ENCODE peak calls at places on chromosomes 13 and 19, in four cellular contexts. K, D, E and R are unnamed samples.

GRCh38 chr13:45242070-45242469 is 41.2 kb upstream of the KCTD4 start:
- DNase-seq in K (no peak), E (no peak), D (no peak), R (no peak)

GRCh38 chr19:34319785-34320184 is 45.2 kb upstream of the GPI start:
- DNase-seq in E (no peak), K (no peak), D (peak), R (no peak)

GRCh38 chr19:52453324-52454094 is at the start of gene ZNF578:
- DNase-seq in K (peak), E (peak), D (peak), R (peak)

GRCh38 chr13:96984061-96984508 is 10.2 kb downstream of the OXGR1 start:
- DNase-seq in E (no peak), K (no peak), D (peak), R (peak)

GRCh38 chr13:76630629-76631028 is 255.6 kb downstream of the KCTD12 start:
- DNase-seq in E (no peak), D (no peak), K (no peak), R (no peak)

GRCh38 chr19:13629687-13630357 is 123.5 kb upstream of the CACNA1A start:
- DNase-seq in D (no peak), E (no peak), K (no peak), R (no peak)

GRCh38 chr19:29845576-29846176 is 33.9 kb downstream of the CCNE1 start:
- DNase-seq in K (no peak), E (no peak), D (peak), R (no peak)

GRCh38 chr19:42657551-42657950 is 62.8 kb upstream of the CEACAM8 start:
- DNase-seq in D (no peak), E (no peak), K (no peak), R (no peak)

GRCh38 chr13:43981091-43981490 is 101.4 kb downstream of the LACC1 start:
- DNase-seq in D (no peak), K (no peak), E (no peak), R (no peak)

GRCh38 chr13:113904411-113904810 is 40.5 kb upstream of the GAS6 start:
- DNase-seq in K (peak), D (peak), E (no peak), R (peak)

GRCh38 chr13:24074687-24075086 is 85.8 kb upstream of the SPATA13 start:
- DNase-seq in D (no peak), K (no peak), E (no peak), R (peak)

GRCh38 chr13:24076636-24077035 is 83.9 kb upstream of the SPATA13 start:
- DNase-seq in D (no peak), K (no peak), E (no peak), R (no peak)

GRCh38 chr13:24073657-24074056 is 86.9 kb upstream of the SPATA13 start:
- DNase-seq in D (no peak), E (no peak), K (no peak), R (no peak)

GRCh38 chr13:24076124-24076523 is 84.4 kb upstream of the SPATA13 start:
- DNase-seq in D (no peak), E (no peak), K (no peak), R (peak)

DNA sequence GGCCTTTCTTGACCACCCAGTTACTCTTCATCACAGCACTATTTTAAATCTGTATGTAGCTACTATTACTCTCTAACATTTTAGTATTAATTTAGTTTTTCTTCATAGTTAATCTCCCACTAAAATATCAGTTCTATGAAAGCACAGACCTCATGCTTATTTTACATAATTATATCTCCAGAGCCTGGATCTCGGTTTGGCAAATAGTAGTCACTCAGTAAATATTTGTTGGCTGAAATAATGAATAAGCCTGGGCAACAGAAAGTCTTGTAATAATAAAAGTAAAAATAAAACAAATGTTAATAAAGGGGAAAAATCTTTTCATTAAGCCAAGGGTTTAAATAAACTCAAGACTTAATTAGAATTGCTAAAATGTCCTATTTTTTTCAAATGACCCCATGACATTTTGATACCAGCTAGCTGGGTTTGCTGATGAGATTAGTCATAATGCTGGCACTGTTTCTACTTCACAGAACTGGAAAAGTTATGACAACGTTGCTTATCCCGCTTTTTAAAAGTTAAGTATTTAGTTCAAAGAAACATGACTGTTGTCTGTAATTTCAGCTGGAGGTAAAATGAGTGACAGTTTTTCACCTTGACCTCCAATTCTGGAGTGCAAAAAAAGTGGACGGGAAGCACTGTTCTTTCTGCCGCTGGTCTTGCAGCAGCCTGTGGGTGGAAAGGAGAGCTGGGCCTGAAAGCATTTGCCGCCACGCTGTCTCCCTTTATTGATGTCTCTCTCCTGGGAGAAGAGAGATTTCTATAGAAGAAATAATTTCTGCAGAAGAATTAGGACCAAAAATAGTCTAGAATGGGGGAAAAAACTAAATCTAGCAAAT is 85.2 kb upstream of the SPATA13 start:
- DNase-seq in D (no peak), K (no peak), E (no peak), R (no peak)
- TF ChIP-seq POLR2AphosphoS5 in D (no peak), K (no peak), E (no peak), R (no peak)

DNA sequence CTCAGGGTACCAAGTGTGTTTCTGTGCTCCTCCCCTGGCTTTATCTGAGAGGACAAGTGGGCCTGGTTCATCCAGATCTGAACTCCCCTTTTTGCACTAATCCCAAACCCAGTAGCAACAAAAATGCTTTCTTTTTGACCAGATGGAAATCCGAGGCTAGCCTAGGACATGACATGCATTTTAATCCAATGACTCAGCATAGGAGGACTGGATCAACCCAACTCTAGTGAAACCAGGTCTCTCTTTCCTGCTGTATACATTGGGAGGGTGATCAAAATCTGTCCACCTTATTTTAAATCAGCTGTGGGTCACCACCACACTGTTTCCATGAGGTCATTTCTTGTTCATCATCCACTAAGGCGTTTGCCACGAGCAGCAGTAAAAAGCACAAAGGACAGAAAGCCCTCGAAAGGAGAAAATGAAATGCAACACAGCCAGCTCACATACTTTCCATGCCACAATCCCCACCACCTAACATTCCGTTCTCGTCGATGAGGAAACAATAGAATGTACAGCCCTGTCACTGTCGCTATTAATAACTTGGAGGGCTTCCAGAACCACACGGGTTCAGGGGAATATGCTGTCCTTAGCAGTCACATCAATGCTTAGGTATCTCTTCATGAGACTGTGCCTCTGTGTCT is 543.0 kb downstream of the IRS2 start:
- DNase-seq in E (no peak), K (no peak), D (peak), R (no peak)
- TF ChIP-seq EP300 in E (peak), K (peak), D (no peak), R (no peak)

GRCh38 chr19:44720945-44721344 is 22.0 kb downstream of the CEACAM16 start:
- DNase-seq in E (no peak), K (no peak), D (no peak), R (no peak)

GRCh38 chr19:44722131-44723121 is 23.5 kb downstream of the CEACAM16 start:
- DNase-seq in K (no peak), D (no peak), E (no peak), R (no peak)

GRCh38 chr19:44717603-44718002 is 18.7 kb downstream of the CEACAM16 start:
- DNase-seq in K (no peak), D (no peak), E (no peak), R (no peak)

GRCh38 chr19:44719262-44719701 is 20.3 kb downstream of the CEACAM16 start:
- DNase-seq in E (no peak), K (no peak), D (no peak), R (no peak)

GRCh38 chr19:44718441-44719261 is 19.7 kb downstream of the CEACAM16 start:
- DNase-seq in K (no peak), E (no peak), D (no peak), R (peak)
- TF ChIP-seq POLR2AphosphoS5 in K (no peak), E (no peak), D (no peak), R (no peak)

GRCh38 chr13:30959678-30960077 is 27.2 kb downstream of the TEX26 start:
- DNase-seq in E (no peak), D (no peak), K (no peak), R (no peak)
- TF ChIP-seq EP300 in E (no peak), D (no peak), K (no peak), R (no peak)

GRCh38 chr13:30192320-30193093 is 114.8 kb downstream of the KATNAL1 start:
- DNase-seq in E (no peak), D (no peak), K (peak), R (no peak)

GRCh38 chr13:30194906-30195305 is 112.4 kb downstream of the KATNAL1 start:
- DNase-seq in K (no peak), E (no peak), D (no peak), R (no peak)

GRCh38 chr13:30191491-30192100 is 115.8 kb downstream of the KATNAL1 start:
- DNase-seq in E (no peak), K (peak), D (no peak), R (no peak)

GRCh38 chr13:30193279-30194234 is 113.8 kb downstream of the KATNAL1 start:
- DNase-seq in D (no peak), K (peak), E (no peak), R (no peak)

GRCh38 chr13:30196025-30196424 is 111.3 kb downstream of the KATNAL1 start:
- DNase-seq in E (no peak), K (no peak), D (no peak), R (no peak)
- TF ChIP-seq POLR2AphosphoS5 in E (no peak), K (no peak), D (no peak), R (no peak)